ENCODE peak calls at places on chromosome 17, in six cellular contexts. C, J, Y, U, X and E are unnamed samples. For H3K36me3, the result is how much of the 10 kb centered on the place peaks cover.

GRCh38 chr17:77449373-77449907 is 308.7 kb downstream of the SEC14L1 start:
- DNase-seq in C (no peak), J (no peak), Y (no peak), U (no peak), X (no peak), E (no peak)

GRCh38 chr17:57911834-57912673 is 43.2 kb downstream of the CUEDC1 start:
- DNase-seq in C (peak), J (peak), Y (no peak), U (peak), X (peak), E (peak)

GRCh38 chr17:79986441-79987186 is 49.1 kb downstream of the TBC1D16 start:
- DNase-seq in C (peak), J (no peak), Y (no peak), U (peak), X (no peak), E (no peak)

GRCh38 chr17:79845601-79845949 is 6.3 kb upstream of the CBX4 start:
- DNase-seq in C (peak), J (no peak), Y (no peak), U (no peak), X (no peak), E (no peak)

GRCh38 chr17:42422958-42423712 is at the start of gene CAVIN1:
- DNase-seq in C (peak), J (peak), Y (no peak), U (peak), X (peak), E (peak)

GRCh38 chr17:42422412-42422957 is 571 bp downstream of the CAVIN1 start:
- DNase-seq in C (peak), J (peak), Y (no peak), U (no peak), X (no peak), E (no peak)

GRCh38 chr17:66542183-66542966 is 240.0 kb downstream of the PRKCA start:
- DNase-seq in C (peak), J (no peak), Y (peak), U (peak), X (no peak), E (no peak)

GRCh38 chr17:67484261-67484660 is 107.2 kb downstream of the PITPNC1 start:
- DNase-seq in C (no peak), J (no peak), Y (no peak), U (no peak), X (no peak), E (no peak)

GRCh38 chr17:50129946-50130777 is at the start of gene SAMD14:
- DNase-seq in C (no peak), J (peak), Y (peak), U (no peak), X (no peak), E (no peak)

GRCh38 chr17:20073056-20073979 is 64.2 kb downstream of the SPECC1 start:
- DNase-seq in C (peak), J (peak), Y (peak), U (peak), X (no peak), E (no peak)

GRCh38 chr17:62869885-62870580 is 61.9 kb upstream of the MARCHF10 start:
- DNase-seq in C (peak), J (no peak), Y (no peak), U (peak), X (no peak), E (no peak)

GRCh38 chr17:46212634-46213435 is 19.6 kb upstream of the KANSL1 start:
- DNase-seq in C (peak), J (no peak), Y (peak), U (peak), X (peak), E (no peak)

GRCh38 chr17:41478240-41478639 is 2.7 kb downstream of the KRT35 start:
- DNase-seq in C (no peak), J (no peak), Y (no peak), U (no peak), X (no peak), E (no peak)

GRCh38 chr17:79955167-79955549 is 80.5 kb downstream of the TBC1D16 start:
- DNase-seq in C (no peak), J (no peak), Y (no peak), U (no peak), X (no peak), E (no peak)

GRCh38 chr17:57242148-57242547 is 14.2 kb upstream of the MSI2 start:
- DNase-seq in C (peak), J (peak), Y (no peak), U (no peak), X (no peak), E (no peak)

GRCh38 chr17:45677770-45678169 is 106.3 kb upstream of the CRHR1 start:
- DNase-seq in C (no peak), J (no peak), Y (no peak), U (no peak), X (no peak), E (no peak)

GRCh38 chr17:5846001-5846400 is 224.2 kb upstream of the WSCD1 start:
- DNase-seq in C (no peak), J (no peak), Y (no peak), U (no peak), X (no peak), E (no peak)

GRCh38 chr17:72790194-72790593 is 302.3 kb downstream of the SLC39A11 start:
- DNase-seq in C (no peak), J (no peak), Y (no peak), U (no peak), X (no peak), E (no peak)

GRCh38 chr17:76233588-76234353 is 6.5 kb downstream of the RNF157 start:
- DNase-seq in C (no peak), J (no peak), Y (no peak), U (no peak), X (no peak), E (no peak)

GRCh38 chr17:20896153-20896649 is 146.6 kb downstream of the USP22 start:
- DNase-seq in C (peak), J (peak), Y (peak), U (no peak), X (no peak), E (no peak)

GRCh38 chr17:10661377-10661906 is 4.3 kb upstream of the MYH3 start:
- DNase-seq in C (no peak), J (no peak), Y (no peak), U (no peak), X (no peak), E (no peak)

GRCh38 chr17:57391076-57391825 is 134.9 kb downstream of the MSI2 start:
- DNase-seq in C (no peak), J (no peak), Y (no peak), U (no peak), X (no peak), E (no peak)

GRCh38 chr17:9023389-9024210 is 2.3 kb downstream of the NTN1 start:
- DNase-seq in C (no peak), J (no peak), Y (no peak), U (no peak), X (no peak), E (no peak)

GRCh38 chr17:30326816-30327215 is 7.0 kb downstream of the TMIGD1 start:
- DNase-seq in C (no peak), J (no peak), Y (no peak), U (no peak), X (no peak), E (no peak)

GRCh38 chr17:17833664-17834357 is 3.0 kb downstream of the SREBF1 start:
- DNase-seq in C (no peak), J (no peak), Y (no peak), U (no peak), X (no peak), E (no peak)
- H3K36me3 ChIP-seq in C (under half), J (under half), Y (under half), U (under half), X (under half), E (under half)

GRCh38 chr17:27555364-27555763 is 75.6 kb upstream of the LGALS9 start:
- DNase-seq in C (no peak), J (no peak), Y (no peak), U (no peak), X (no peak), E (no peak)

GRCh38 chr17:27552467-27552779 is 78.6 kb upstream of the LGALS9 start:
- DNase-seq in C (peak), J (no peak), Y (no peak), U (peak), X (no peak), E (no peak)

GRCh38 chr17:27553019-27553511 is 77.9 kb upstream of the LGALS9 start:
- DNase-seq in C (peak), J (no peak), Y (no peak), U (no peak), X (no peak), E (no peak)

GRCh38 chr17:27551701-27552466 is 79.1 kb upstream of the LGALS9 start:
- DNase-seq in C (no peak), J (no peak), Y (no peak), U (no peak), X (no peak), E (no peak)

DNA sequence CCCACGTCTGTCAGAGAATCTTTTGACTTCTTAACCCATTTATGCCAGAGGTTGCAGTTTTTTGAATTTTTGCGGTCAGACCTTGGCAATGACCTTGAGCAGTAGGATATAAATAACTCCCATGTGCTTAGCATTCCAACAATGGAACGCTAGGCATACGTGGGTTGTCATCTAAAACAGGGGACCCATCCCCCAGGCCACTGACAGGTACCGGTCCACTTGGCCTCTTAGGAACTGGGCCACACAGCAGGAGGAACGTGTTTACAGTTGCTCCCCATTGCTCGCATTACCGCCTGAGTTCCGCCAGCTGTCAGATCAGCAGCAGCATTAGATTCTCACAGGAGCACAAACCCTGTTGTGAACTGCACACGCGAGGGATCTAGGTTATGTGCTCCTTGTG is 76.8 kb upstream of the LGALS9 start:
- DNase-seq in C (peak), J (no peak), Y (no peak), U (peak), X (no peak), E (no peak)
- TF ChIP-seq CTCF in C (no peak), J (no peak), Y (no peak), U (no peak), X (no peak), E (no peak)

GRCh38 chr17:81851423-81851822 is 8.9 kb downstream of the P4HB start:
- DNase-seq in C (no peak), J (no peak), Y (no peak), U (no peak), X (no peak), E (no peak)

GRCh38 chr17:81852237-81852636 is 8.1 kb downstream of the P4HB start:
- DNase-seq in C (no peak), J (no peak), Y (no peak), U (no peak), X (no peak), E (no peak)

GRCh38 chr17:81858967-81859905 is 1.1 kb downstream of the P4HB start:
- DNase-seq in C (peak), J (no peak), Y (no peak), U (peak), X (no peak), E (no peak)

GRCh38 chr17:81858170-81858966 is 2.0 kb downstream of the P4HB start:
- DNase-seq in C (no peak), J (no peak), Y (no peak), U (no peak), X (no peak), E (no peak)

GRCh38 chr17:81854974-81855774 is 5.2 kb downstream of the P4HB start:
- DNase-seq in C (no peak), J (no peak), Y (no peak), U (no peak), X (no peak), E (no peak)
- H3K36me3 ChIP-seq in C (under half), J (under half), Y (under half), U (under half), X (under half), E (half or more)

GRCh38 chr17:14196337-14196997 is 40.2 kb downstream of the CDRT15 start:
- DNase-seq in C (no peak), J (no peak), Y (no peak), U (no peak), X (no peak), E (no peak)
- TF ChIP-seq CTCF in C (no peak), J (no peak), Y (peak), U (peak), X (no peak), E (no peak)